ENCODE peak calls at places on chromosomes 2 and 18, in seven cellular contexts. One of them, this sample, is unnamed.

GRCh38 chr18:32760391-32760790 is 12.4 kb downstream of the KLHL14 start:
- DNase-seq in SW480: no peak
- DNase-seq in CD8-positive, alpha-beta T cell: no peak
- DNase-seq in left cardiac atrium: no peak
- DNase-seq in neural crest cell: no peak
- DNase-seq in PC-3: no peak
- DNase-seq in nucleus accumbens: no peak
- DNase-seq in this sample: no peak

GRCh38 chr18:7568426-7568825 is 1.3 kb downstream of the PTPRM start:
- DNase-seq in PC-3: peak; percentile 28
- DNase-seq in neural crest cell: peak; percentile 66
- DNase-seq in left cardiac atrium: peak; percentile 53
- DNase-seq in SW480: no peak
- DNase-seq in CD8-positive, alpha-beta T cell: no peak
- DNase-seq in nucleus accumbens: peak; percentile 28
- DNase-seq in this sample: no peak

GRCh38 chr2:240421396-240421795 is 14.1 kb upstream of the GPC1 start:
- DNase-seq in left cardiac atrium: no peak
- DNase-seq in CD8-positive, alpha-beta T cell: no peak
- DNase-seq in PC-3: no peak
- DNase-seq in neural crest cell: no peak
- DNase-seq in nucleus accumbens: no peak
- DNase-seq in SW480: no peak
- DNase-seq in this sample: no peak

GRCh38 chr18:23459530-23459921 is 6.4 kb downstream of the RIOK3 start:
- DNase-seq in PC-3: no peak
- DNase-seq in nucleus accumbens: no peak
- DNase-seq in left cardiac atrium: no peak
- DNase-seq in CD8-positive, alpha-beta T cell: no peak
- DNase-seq in neural crest cell: no peak
- DNase-seq in SW480: no peak
- DNase-seq in this sample: no peak

GRCh38 chr2:103738626-103739025 is 976.8 kb downstream of the TMEM182 start:
- DNase-seq in PC-3: no peak
- DNase-seq in neural crest cell: no peak
- DNase-seq in nucleus accumbens: no peak
- DNase-seq in CD8-positive, alpha-beta T cell: no peak
- DNase-seq in left cardiac atrium: no peak
- DNase-seq in SW480: no peak
- DNase-seq in this sample: no peak

GRCh38 chr2:163347982-163348842 is 387.6 kb downstream of the FIGN start:
- DNase-seq in left cardiac atrium: peak; percentile 80
- DNase-seq in nucleus accumbens: peak; percentile 54
- DNase-seq in CD8-positive, alpha-beta T cell: no peak
- DNase-seq in SW480: no peak
- DNase-seq in neural crest cell: peak; percentile 49
- DNase-seq in PC-3: peak; percentile 75
- DNase-seq in this sample: peak; percentile 95

GRCh38 chr2:240213476-240214391 is 73.3 kb upstream of the OTOS start:
- DNase-seq in CD8-positive, alpha-beta T cell: no peak
- DNase-seq in left cardiac atrium: no peak
- DNase-seq in SW480: no peak
- DNase-seq in neural crest cell: no peak
- DNase-seq in PC-3: no peak
- DNase-seq in nucleus accumbens: peak; percentile 82
- DNase-seq in this sample: no peak

GRCh38 chr2:205722538-205722878 is 40.2 kb downstream of the NRP2 start:
- DNase-seq in PC-3: no peak
- DNase-seq in SW480: no peak
- DNase-seq in CD8-positive, alpha-beta T cell: no peak
- DNase-seq in nucleus accumbens: no peak
- DNase-seq in neural crest cell: no peak
- DNase-seq in left cardiac atrium: no peak
- DNase-seq in this sample: no peak

GRCh38 chr2:129758461-129759185 is 220.8 kb upstream of the RAB6C start:
- DNase-seq in neural crest cell: no peak
- DNase-seq in CD8-positive, alpha-beta T cell: peak; percentile 7
- DNase-seq in PC-3: no peak
- DNase-seq in left cardiac atrium: peak; percentile 43
- DNase-seq in SW480: no peak
- DNase-seq in nucleus accumbens: peak; percentile 26
- DNase-seq in this sample: no peak

GRCh38 chr2:230737791-230738226 is 25.2 kb downstream of the CAB39 start:
- DNase-seq in left cardiac atrium: no peak
- DNase-seq in neural crest cell: no peak
- DNase-seq in SW480: no peak
- DNase-seq in PC-3: peak; percentile 85
- DNase-seq in nucleus accumbens: no peak
- DNase-seq in CD8-positive, alpha-beta T cell: no peak
- DNase-seq in this sample: peak; percentile 63

GRCh38 chr18:34595673-34596072 is 114.4 kb upstream of the DTNA start:
- DNase-seq in nucleus accumbens: peak; percentile 18
- DNase-seq in neural crest cell: no peak
- DNase-seq in SW480: peak; percentile 22
- DNase-seq in PC-3: peak; percentile 8
- DNase-seq in CD8-positive, alpha-beta T cell: no peak
- DNase-seq in left cardiac atrium: no peak
- DNase-seq in this sample: peak; percentile 5

GRCh38 chr2:178491612-178492011 is 11.4 kb downstream of the PLEKHA3 start:
- DNase-seq in nucleus accumbens: no peak
- DNase-seq in CD8-positive, alpha-beta T cell: no peak
- DNase-seq in SW480: no peak
- DNase-seq in PC-3: no peak
- DNase-seq in neural crest cell: no peak
- DNase-seq in left cardiac atrium: no peak
- DNase-seq in this sample: no peak

GRCh38 chr2:80303825-80304521 is 579 bp downstream of the LRRTM1 start:
- DNase-seq in left cardiac atrium: no peak
- DNase-seq in CD8-positive, alpha-beta T cell: no peak
- DNase-seq in PC-3: no peak
- DNase-seq in neural crest cell: peak; percentile 57
- DNase-seq in SW480: no peak
- DNase-seq in nucleus accumbens: peak; percentile 47
- DNase-seq in this sample: no peak

GRCh38 chr2:191748528-191749180 is 70.7 kb downstream of the NABP1 start:
- DNase-seq in left cardiac atrium: no peak
- DNase-seq in SW480: no peak
- DNase-seq in PC-3: no peak
- DNase-seq in CD8-positive, alpha-beta T cell: no peak
- DNase-seq in nucleus accumbens: no peak
- DNase-seq in neural crest cell: no peak
- DNase-seq in this sample: no peak

GRCh38 chr2:14632133-14632936 is at the start of gene LRATD1:
- DNase-seq in neural crest cell: peak; percentile 82
- DNase-seq in nucleus accumbens: peak; percentile 92
- DNase-seq in PC-3: peak; percentile 93
- DNase-seq in CD8-positive, alpha-beta T cell: no peak
- DNase-seq in left cardiac atrium: peak; percentile 92
- DNase-seq in SW480: peak; percentile 88
- DNase-seq in this sample: no peak

GRCh38 chr2:155842103-155842502 is 490.4 kb downstream of the NR4A2 start:
- DNase-seq in left cardiac atrium: no peak
- DNase-seq in neural crest cell: no peak
- DNase-seq in nucleus accumbens: no peak
- DNase-seq in PC-3: no peak
- DNase-seq in CD8-positive, alpha-beta T cell: no peak
- DNase-seq in SW480: no peak
- DNase-seq in this sample: no peak

GRCh38 chr2:69345434-69345833 is 41.6 kb downstream of the GFPT1 start:
- DNase-seq in SW480: no peak
- DNase-seq in neural crest cell: no peak
- DNase-seq in nucleus accumbens: no peak
- DNase-seq in PC-3: no peak
- DNase-seq in CD8-positive, alpha-beta T cell: no peak
- DNase-seq in left cardiac atrium: no peak
- DNase-seq in this sample: no peak

GRCh38 chr18:46856975-46857374 is 60.3 kb downstream of the PIAS2 start:
- DNase-seq in PC-3: no peak
- DNase-seq in left cardiac atrium: no peak
- DNase-seq in SW480: no peak
- DNase-seq in CD8-positive, alpha-beta T cell: no peak
- DNase-seq in neural crest cell: no peak
- DNase-seq in nucleus accumbens: no peak
- DNase-seq in this sample: peak; percentile 4

GRCh38 chr2:203510941-203511305 is 24.2 kb downstream of the RAPH1 start:
- DNase-seq in left cardiac atrium: no peak
- DNase-seq in SW480: no peak
- DNase-seq in nucleus accumbens: no peak
- DNase-seq in neural crest cell: no peak
- DNase-seq in PC-3: no peak
- DNase-seq in CD8-positive, alpha-beta T cell: no peak
- DNase-seq in this sample: no peak

GRCh38 chr18:43893001-43893637 is 615.8 kb upstream of the SYT4 start:
- DNase-seq in nucleus accumbens: no peak
- DNase-seq in left cardiac atrium: no peak
- DNase-seq in CD8-positive, alpha-beta T cell: no peak
- DNase-seq in neural crest cell: no peak
- DNase-seq in PC-3: peak; percentile 69
- DNase-seq in SW480: no peak
- DNase-seq in this sample: no peak

GRCh38 chr2:109333414-109334194 is 204.6 kb downstream of the SH3RF3 start:
- DNase-seq in nucleus accumbens: no peak
- DNase-seq in SW480: peak; percentile 85
- DNase-seq in neural crest cell: no peak
- DNase-seq in PC-3: peak; percentile 76
- DNase-seq in CD8-positive, alpha-beta T cell: no peak
- DNase-seq in left cardiac atrium: no peak
- DNase-seq in this sample: no peak

GRCh38 chr2:84711651-84712050 is 169.2 kb downstream of the TRABD2A start:
- DNase-seq in CD8-positive, alpha-beta T cell: no peak
- DNase-seq in nucleus accumbens: no peak
- DNase-seq in PC-3: no peak
- DNase-seq in neural crest cell: no peak
- DNase-seq in SW480: no peak
- DNase-seq in left cardiac atrium: no peak
- DNase-seq in this sample: no peak

GRCh38 chr2:17583166-17583565 is 42.7 kb downstream of the VSNL1 start:
- DNase-seq in left cardiac atrium: peak; percentile 33
- DNase-seq in CD8-positive, alpha-beta T cell: no peak
- DNase-seq in PC-3: no peak
- DNase-seq in nucleus accumbens: no peak
- DNase-seq in neural crest cell: no peak
- DNase-seq in SW480: no peak
- DNase-seq in this sample: no peak

GRCh38 chr18:21110667-21111350 is 804 bp downstream of the ROCK1 start:
- DNase-seq in neural crest cell: no peak
- DNase-seq in CD8-positive, alpha-beta T cell: peak; percentile 72
- DNase-seq in PC-3: peak; percentile 41
- DNase-seq in nucleus accumbens: peak; percentile 63
- DNase-seq in SW480: peak; percentile 49
- DNase-seq in left cardiac atrium: peak; percentile 52
- DNase-seq in this sample: peak; percentile 18

GRCh38 chr2:62363166-62363565 is 142.8 kb downstream of the TMEM17 start:
- DNase-seq in left cardiac atrium: no peak
- DNase-seq in nucleus accumbens: no peak
- DNase-seq in SW480: no peak
- DNase-seq in PC-3: no peak
- DNase-seq in neural crest cell: no peak
- DNase-seq in CD8-positive, alpha-beta T cell: no peak
- DNase-seq in this sample: no peak

GRCh38 chr2:160429248-160430000 is 64.2 kb downstream of the RBMS1 start:
- DNase-seq in PC-3: peak; percentile 89
- DNase-seq in CD8-positive, alpha-beta T cell: no peak
- DNase-seq in SW480: peak; percentile 57
- DNase-seq in nucleus accumbens: no peak
- DNase-seq in neural crest cell: no peak
- DNase-seq in left cardiac atrium: no peak
- DNase-seq in this sample: peak; percentile 56

GRCh38 chr2:200185575-200186103 is 120.9 kb upstream of the SPATS2L start:
- DNase-seq in SW480: no peak
- DNase-seq in left cardiac atrium: no peak
- DNase-seq in PC-3: no peak
- DNase-seq in CD8-positive, alpha-beta T cell: no peak
- DNase-seq in neural crest cell: no peak
- DNase-seq in nucleus accumbens: no peak
- DNase-seq in this sample: no peak

GRCh38 chr2:168456526-168457176 is 579 bp downstream of the CERS6 start:
- DNase-seq in left cardiac atrium: peak; percentile 46
- DNase-seq in CD8-positive, alpha-beta T cell: peak; percentile 26
- DNase-seq in nucleus accumbens: peak; percentile 41
- DNase-seq in neural crest cell: peak; percentile 45
- DNase-seq in PC-3: peak; percentile 33
- DNase-seq in SW480: peak; percentile 48
- DNase-seq in this sample: peak; percentile 10

GRCh38 chr2:202682274-202682673 is 47.5 kb downstream of the FAM117B start:
- DNase-seq in neural crest cell: no peak
- DNase-seq in nucleus accumbens: no peak
- DNase-seq in PC-3: no peak
- DNase-seq in CD8-positive, alpha-beta T cell: no peak
- DNase-seq in left cardiac atrium: no peak
- DNase-seq in SW480: no peak
- DNase-seq in this sample: no peak

GRCh38 chr2:46438794-46439193 is 40.6 kb upstream of the TMEM247 start:
- DNase-seq in CD8-positive, alpha-beta T cell: no peak
- DNase-seq in left cardiac atrium: no peak
- DNase-seq in nucleus accumbens: no peak
- DNase-seq in PC-3: no peak
- DNase-seq in SW480: no peak
- DNase-seq in neural crest cell: no peak
- DNase-seq in this sample: no peak

GRCh38 chr2:216302981-216303676 is 69.2 kb downstream of the MARCHF4 start:
- DNase-seq in neural crest cell: no peak
- DNase-seq in PC-3: no peak
- DNase-seq in left cardiac atrium: no peak
- DNase-seq in CD8-positive, alpha-beta T cell: no peak
- DNase-seq in nucleus accumbens: no peak
- DNase-seq in SW480: no peak
- DNase-seq in this sample: no peak

GRCh38 chr2:119523959-119524694 is at the start of gene SCTR:
- DNase-seq in PC-3: no peak
- DNase-seq in neural crest cell: no peak
- DNase-seq in CD8-positive, alpha-beta T cell: no peak
- DNase-seq in nucleus accumbens: no peak
- DNase-seq in left cardiac atrium: no peak
- DNase-seq in SW480: no peak
- DNase-seq in this sample: no peak

GRCh38 chr2:96239745-96240264 is 26.0 kb downstream of the TMEM127 start:
- DNase-seq in nucleus accumbens: no peak
- DNase-seq in CD8-positive, alpha-beta T cell: no peak
- DNase-seq in neural crest cell: no peak
- DNase-seq in SW480: no peak
- DNase-seq in left cardiac atrium: no peak
- DNase-seq in PC-3: no peak
- DNase-seq in this sample: no peak

GRCh38 chr18:27040796-27041195 is 144.3 kb downstream of the CHST9 start:
- DNase-seq in SW480: no peak
- DNase-seq in CD8-positive, alpha-beta T cell: no peak
- DNase-seq in left cardiac atrium: no peak
- DNase-seq in neural crest cell: no peak
- DNase-seq in PC-3: no peak
- DNase-seq in nucleus accumbens: no peak
- DNase-seq in this sample: no peak

GRCh38 chr2:19933351-19933981 is 31.7 kb upstream of the TTC32 start:
- DNase-seq in CD8-positive, alpha-beta T cell: no peak
- DNase-seq in SW480: no peak
- DNase-seq in PC-3: peak; percentile 90
- DNase-seq in neural crest cell: no peak
- DNase-seq in left cardiac atrium: no peak
- DNase-seq in nucleus accumbens: no peak
- DNase-seq in this sample: peak; percentile 11

GRCh38 chr2:165837122-165837521 is 43.1 kb upstream of the GALNT3 start:
- DNase-seq in PC-3: peak; percentile 47
- DNase-seq in nucleus accumbens: no peak
- DNase-seq in SW480: no peak
- DNase-seq in CD8-positive, alpha-beta T cell: no peak
- DNase-seq in neural crest cell: no peak
- DNase-seq in left cardiac atrium: no peak
- DNase-seq in this sample: no peak

This sample was measured in T47D.